ENCODE peak calls at places on chromosome 18, in ten cellular contexts. One of them, this sample, is unnamed.

GRCh38 chr18:50126466-50126865 is 68.5 kb downstream of the MYO5B start:
- DNase-seq in CD8-positive, alpha-beta memory T cell: no peak
- DNase-seq in heart left ventricle: no peak
- DNase-seq in tibial nerve: no peak
- DNase-seq in upper lobe of right lung: no peak
- DNase-seq in fibroblast of lung: no peak
- DNase-seq in transverse colon: no peak
- DNase-seq in kidney: no peak
- DNase-seq in left lung: no peak
- DNase-seq in H9: no peak
- DNase-seq in this sample: no peak

GRCh38 chr18:51383711-51384110 is 186.2 kb upstream of the MEX3C start:
- DNase-seq in CD8-positive, alpha-beta memory T cell: no peak
- DNase-seq in heart left ventricle: no peak
- DNase-seq in tibial nerve: no peak
- DNase-seq in upper lobe of right lung: no peak
- DNase-seq in fibroblast of lung: peak
- DNase-seq in transverse colon: no peak
- DNase-seq in kidney: no peak
- DNase-seq in left lung: no peak
- DNase-seq in H9: no peak
- DNase-seq in this sample: no peak

GRCh38 chr18:69161383-69162028 is 239.2 kb upstream of the DOK6 start:
- DNase-seq in CD8-positive, alpha-beta memory T cell: no peak
- DNase-seq in heart left ventricle: peak
- DNase-seq in tibial nerve: no peak
- DNase-seq in upper lobe of right lung: no peak
- DNase-seq in fibroblast of lung: peak
- DNase-seq in transverse colon: no peak
- DNase-seq in kidney: peak
- DNase-seq in left lung: no peak
- DNase-seq in H9: no peak
- DNase-seq in this sample: no peak

GRCh38 chr18:63951302-63951705 is 2.2 kb downstream of the HMSD start:
- DNase-seq in CD8-positive, alpha-beta memory T cell: no peak
- DNase-seq in heart left ventricle: no peak
- DNase-seq in tibial nerve: no peak
- DNase-seq in upper lobe of right lung: no peak
- DNase-seq in fibroblast of lung: peak
- DNase-seq in transverse colon: no peak
- DNase-seq in kidney: no peak
- DNase-seq in left lung: no peak
- DNase-seq in H9: no peak
- DNase-seq in this sample: no peak

GRCh38 chr18:35117951-35118411 is 76.8 kb downstream of the MAPRE2 start:
- DNase-seq in CD8-positive, alpha-beta memory T cell: no peak
- DNase-seq in heart left ventricle: peak
- DNase-seq in tibial nerve: no peak
- DNase-seq in upper lobe of right lung: no peak
- DNase-seq in fibroblast of lung: peak
- DNase-seq in transverse colon: no peak
- DNase-seq in kidney: no peak
- DNase-seq in left lung: no peak
- DNase-seq in H9: no peak
- DNase-seq in this sample: no peak

GRCh38 chr18:55593888-55594287 is 5.9 kb upstream of the TCF4 start:
- DNase-seq in CD8-positive, alpha-beta memory T cell: no peak
- DNase-seq in heart left ventricle: no peak
- DNase-seq in tibial nerve: no peak
- DNase-seq in upper lobe of right lung: no peak
- DNase-seq in fibroblast of lung: peak
- DNase-seq in transverse colon: no peak
- DNase-seq in kidney: no peak
- DNase-seq in left lung: no peak
- DNase-seq in H9: no peak
- DNase-seq in this sample: no peak

GRCh38 chr18:48545690-48546365 is 7.0 kb downstream of the CTIF start:
- DNase-seq in CD8-positive, alpha-beta memory T cell: no peak
- DNase-seq in heart left ventricle: peak
- DNase-seq in tibial nerve: no peak
- DNase-seq in upper lobe of right lung: peak
- DNase-seq in fibroblast of lung: peak
- DNase-seq in transverse colon: peak
- DNase-seq in kidney: peak
- DNase-seq in left lung: peak
- DNase-seq in H9: peak
- DNase-seq in this sample: peak

GRCh38 chr18:959854-960253 is 55.2 kb downstream of the ADCYAP1 start:
- DNase-seq in CD8-positive, alpha-beta memory T cell: no peak
- DNase-seq in heart left ventricle: no peak
- DNase-seq in tibial nerve: no peak
- DNase-seq in upper lobe of right lung: no peak
- DNase-seq in fibroblast of lung: peak
- DNase-seq in transverse colon: no peak
- DNase-seq in kidney: no peak
- DNase-seq in left lung: no peak
- DNase-seq in H9: no peak
- DNase-seq in this sample: no peak

GRCh38 chr18:26228562-26229260 is 2.5 kb downstream of the TAF4B start:
- DNase-seq in CD8-positive, alpha-beta memory T cell: no peak
- DNase-seq in heart left ventricle: no peak
- DNase-seq in tibial nerve: no peak
- DNase-seq in upper lobe of right lung: no peak
- DNase-seq in fibroblast of lung: no peak
- DNase-seq in transverse colon: no peak
- DNase-seq in kidney: no peak
- DNase-seq in left lung: no peak
- DNase-seq in H9: no peak
- DNase-seq in this sample: no peak

GRCh38 chr18:26225022-26225693 is 1.1 kb upstream of the TAF4B start:
- DNase-seq in CD8-positive, alpha-beta memory T cell: no peak
- DNase-seq in heart left ventricle: no peak
- DNase-seq in tibial nerve: no peak
- DNase-seq in upper lobe of right lung: no peak
- DNase-seq in fibroblast of lung: no peak
- DNase-seq in transverse colon: no peak
- DNase-seq in kidney: no peak
- DNase-seq in left lung: no peak
- DNase-seq in H9: peak
- DNase-seq in this sample: no peak

GRCh38 chr18:26227051-26227672 is 917 bp downstream of the TAF4B start:
- DNase-seq in CD8-positive, alpha-beta memory T cell: no peak
- DNase-seq in heart left ventricle: no peak
- DNase-seq in tibial nerve: no peak
- DNase-seq in upper lobe of right lung: no peak
- DNase-seq in fibroblast of lung: no peak
- DNase-seq in transverse colon: no peak
- DNase-seq in kidney: no peak
- DNase-seq in left lung: no peak
- DNase-seq in H9: peak
- DNase-seq in this sample: peak

GRCh38 chr18:26225915-26226228 is 373 bp upstream of the TAF4B start:
- DNase-seq in CD8-positive, alpha-beta memory T cell: no peak
- DNase-seq in heart left ventricle: no peak
- DNase-seq in tibial nerve: no peak
- DNase-seq in upper lobe of right lung: no peak
- DNase-seq in fibroblast of lung: no peak
- DNase-seq in transverse colon: no peak
- DNase-seq in kidney: no peak
- DNase-seq in left lung: no peak
- DNase-seq in H9: no peak
- DNase-seq in this sample: no peak

GRCh38 chr18:26226229-26227050 is at the start of gene TAF4B:
- DNase-seq in CD8-positive, alpha-beta memory T cell: peak
- DNase-seq in heart left ventricle: peak
- DNase-seq in tibial nerve: peak
- DNase-seq in upper lobe of right lung: peak
- DNase-seq in fibroblast of lung: peak
- DNase-seq in transverse colon: peak
- DNase-seq in kidney: peak
- DNase-seq in left lung: peak
- DNase-seq in H9: peak
- DNase-seq in this sample: peak
- H3K27ac ChIP-seq in CD8-positive, alpha-beta memory T cell: peak
- H3K27ac ChIP-seq in heart left ventricle: no peak
- H3K27ac ChIP-seq in tibial nerve: peak
- H3K27ac ChIP-seq in upper lobe of right lung: peak
- H3K27ac ChIP-seq in fibroblast of lung: peak
- H3K27ac ChIP-seq in transverse colon: peak
- H3K27ac ChIP-seq in kidney: no peak
- H3K27ac ChIP-seq in left lung: peak
- H3K27ac ChIP-seq in H9: no peak
- H3K27ac ChIP-seq in this sample: peak

GRCh38 chr18:22253156-22253555 is 83.8 kb downstream of the GATA6 start:
- DNase-seq in CD8-positive, alpha-beta memory T cell: no peak
- DNase-seq in heart left ventricle: no peak
- DNase-seq in tibial nerve: no peak
- DNase-seq in upper lobe of right lung: no peak
- DNase-seq in fibroblast of lung: peak
- DNase-seq in transverse colon: no peak
- DNase-seq in kidney: no peak
- DNase-seq in left lung: no peak
- DNase-seq in H9: no peak
- DNase-seq in this sample: no peak

GRCh38 chr18:22253676-22254075 is 84.3 kb downstream of the GATA6 start:
- DNase-seq in CD8-positive, alpha-beta memory T cell: no peak
- DNase-seq in heart left ventricle: peak
- DNase-seq in tibial nerve: no peak
- DNase-seq in upper lobe of right lung: no peak
- DNase-seq in fibroblast of lung: no peak
- DNase-seq in transverse colon: no peak
- DNase-seq in kidney: peak
- DNase-seq in left lung: no peak
- DNase-seq in H9: no peak
- DNase-seq in this sample: no peak

GRCh38 chr18:22257022-22257543 is 87.7 kb downstream of the GATA6 start:
- DNase-seq in CD8-positive, alpha-beta memory T cell: no peak
- DNase-seq in heart left ventricle: no peak
- DNase-seq in tibial nerve: no peak
- DNase-seq in upper lobe of right lung: no peak
- DNase-seq in fibroblast of lung: no peak
- DNase-seq in transverse colon: no peak
- DNase-seq in kidney: no peak
- DNase-seq in left lung: no peak
- DNase-seq in H9: no peak
- DNase-seq in this sample: no peak

GRCh38 chr18:22250591-22250996 is 81.2 kb downstream of the GATA6 start:
- DNase-seq in CD8-positive, alpha-beta memory T cell: no peak
- DNase-seq in heart left ventricle: no peak
- DNase-seq in tibial nerve: no peak
- DNase-seq in upper lobe of right lung: no peak
- DNase-seq in fibroblast of lung: peak
- DNase-seq in transverse colon: peak
- DNase-seq in kidney: peak
- DNase-seq in left lung: no peak
- DNase-seq in H9: no peak
- DNase-seq in this sample: no peak

DNA sequence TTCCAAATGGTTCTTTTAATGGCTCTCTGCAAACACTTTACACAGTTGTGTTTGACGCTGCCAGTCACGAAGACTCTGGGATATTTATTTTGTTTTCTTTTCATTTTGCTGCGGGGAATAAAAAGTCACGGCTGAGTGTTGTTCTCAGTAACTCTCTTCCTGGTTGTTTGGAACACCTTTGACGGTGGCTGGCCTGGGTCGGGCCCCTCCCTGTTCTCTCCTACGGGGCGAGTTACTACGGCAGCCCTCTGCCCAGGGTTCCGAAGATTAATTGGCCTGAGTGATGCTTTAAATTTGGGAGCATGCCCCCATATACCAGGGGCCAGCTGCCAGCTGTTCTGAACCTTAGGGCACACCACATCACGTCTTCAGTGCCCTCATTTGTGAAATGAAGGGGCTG is 84.7 kb downstream of the GATA6 start:
- DNase-seq in CD8-positive, alpha-beta memory T cell: no peak
- DNase-seq in heart left ventricle: no peak
- DNase-seq in tibial nerve: no peak
- DNase-seq in upper lobe of right lung: no peak
- DNase-seq in fibroblast of lung: no peak
- DNase-seq in transverse colon: peak
- DNase-seq in kidney: no peak
- DNase-seq in left lung: no peak
- DNase-seq in H9: no peak
- DNase-seq in this sample: no peak
- H3K27ac ChIP-seq in CD8-positive, alpha-beta memory T cell: no peak
- H3K27ac ChIP-seq in heart left ventricle: no peak
- H3K27ac ChIP-seq in tibial nerve: no peak
- H3K27ac ChIP-seq in upper lobe of right lung: no peak
- H3K27ac ChIP-seq in fibroblast of lung: no peak
- H3K27ac ChIP-seq in transverse colon: peak
- H3K27ac ChIP-seq in kidney: no peak
- H3K27ac ChIP-seq in left lung: no peak
- H3K27ac ChIP-seq in H9: no peak
- H3K27ac ChIP-seq in this sample: no peak

GRCh38 chr18:42931501-42931900 is 184.0 kb downstream of the RIT2 start:
- DNase-seq in CD8-positive, alpha-beta memory T cell: no peak
- DNase-seq in heart left ventricle: peak
- DNase-seq in tibial nerve: no peak
- DNase-seq in upper lobe of right lung: no peak
- DNase-seq in fibroblast of lung: peak
- DNase-seq in transverse colon: no peak
- DNase-seq in kidney: no peak
- DNase-seq in left lung: no peak
- DNase-seq in H9: no peak
- DNase-seq in this sample: peak
- H3K27ac ChIP-seq in CD8-positive, alpha-beta memory T cell: no peak
- H3K27ac ChIP-seq in heart left ventricle: peak
- H3K27ac ChIP-seq in tibial nerve: no peak
- H3K27ac ChIP-seq in upper lobe of right lung: no peak
- H3K27ac ChIP-seq in fibroblast of lung: no peak
- H3K27ac ChIP-seq in transverse colon: no peak
- H3K27ac ChIP-seq in kidney: no peak
- H3K27ac ChIP-seq in left lung: peak
- H3K27ac ChIP-seq in H9: no peak
- H3K27ac ChIP-seq in this sample: peak

GRCh38 chr18:79926306-79926705 is 25.1 kb downstream of the SLC66A2 start:
- DNase-seq in CD8-positive, alpha-beta memory T cell: no peak
- DNase-seq in heart left ventricle: no peak
- DNase-seq in tibial nerve: no peak
- DNase-seq in upper lobe of right lung: no peak
- DNase-seq in fibroblast of lung: no peak
- DNase-seq in transverse colon: no peak
- DNase-seq in kidney: peak
- DNase-seq in left lung: peak
- DNase-seq in H9: no peak
- DNase-seq in this sample: no peak

GRCh38 chr18:79930020-79930642 is 21.3 kb downstream of the SLC66A2 start:
- DNase-seq in CD8-positive, alpha-beta memory T cell: no peak
- DNase-seq in heart left ventricle: no peak
- DNase-seq in tibial nerve: no peak
- DNase-seq in upper lobe of right lung: no peak
- DNase-seq in fibroblast of lung: no peak
- DNase-seq in transverse colon: no peak
- DNase-seq in kidney: no peak
- DNase-seq in left lung: no peak
- DNase-seq in H9: no peak
- DNase-seq in this sample: no peak

GRCh38 chr18:79928563-79928960 is 22.9 kb downstream of the SLC66A2 start:
- DNase-seq in CD8-positive, alpha-beta memory T cell: no peak
- DNase-seq in heart left ventricle: no peak
- DNase-seq in tibial nerve: no peak
- DNase-seq in upper lobe of right lung: peak
- DNase-seq in fibroblast of lung: no peak
- DNase-seq in transverse colon: peak
- DNase-seq in kidney: peak
- DNase-seq in left lung: peak
- DNase-seq in H9: no peak
- DNase-seq in this sample: no peak

GRCh38 chr18:79926715-79927596 is 24.5 kb downstream of the SLC66A2 start:
- DNase-seq in CD8-positive, alpha-beta memory T cell: no peak
- DNase-seq in heart left ventricle: no peak
- DNase-seq in tibial nerve: no peak
- DNase-seq in upper lobe of right lung: peak
- DNase-seq in fibroblast of lung: no peak
- DNase-seq in transverse colon: peak
- DNase-seq in kidney: peak
- DNase-seq in left lung: peak
- DNase-seq in H9: peak
- DNase-seq in this sample: no peak

DNA sequence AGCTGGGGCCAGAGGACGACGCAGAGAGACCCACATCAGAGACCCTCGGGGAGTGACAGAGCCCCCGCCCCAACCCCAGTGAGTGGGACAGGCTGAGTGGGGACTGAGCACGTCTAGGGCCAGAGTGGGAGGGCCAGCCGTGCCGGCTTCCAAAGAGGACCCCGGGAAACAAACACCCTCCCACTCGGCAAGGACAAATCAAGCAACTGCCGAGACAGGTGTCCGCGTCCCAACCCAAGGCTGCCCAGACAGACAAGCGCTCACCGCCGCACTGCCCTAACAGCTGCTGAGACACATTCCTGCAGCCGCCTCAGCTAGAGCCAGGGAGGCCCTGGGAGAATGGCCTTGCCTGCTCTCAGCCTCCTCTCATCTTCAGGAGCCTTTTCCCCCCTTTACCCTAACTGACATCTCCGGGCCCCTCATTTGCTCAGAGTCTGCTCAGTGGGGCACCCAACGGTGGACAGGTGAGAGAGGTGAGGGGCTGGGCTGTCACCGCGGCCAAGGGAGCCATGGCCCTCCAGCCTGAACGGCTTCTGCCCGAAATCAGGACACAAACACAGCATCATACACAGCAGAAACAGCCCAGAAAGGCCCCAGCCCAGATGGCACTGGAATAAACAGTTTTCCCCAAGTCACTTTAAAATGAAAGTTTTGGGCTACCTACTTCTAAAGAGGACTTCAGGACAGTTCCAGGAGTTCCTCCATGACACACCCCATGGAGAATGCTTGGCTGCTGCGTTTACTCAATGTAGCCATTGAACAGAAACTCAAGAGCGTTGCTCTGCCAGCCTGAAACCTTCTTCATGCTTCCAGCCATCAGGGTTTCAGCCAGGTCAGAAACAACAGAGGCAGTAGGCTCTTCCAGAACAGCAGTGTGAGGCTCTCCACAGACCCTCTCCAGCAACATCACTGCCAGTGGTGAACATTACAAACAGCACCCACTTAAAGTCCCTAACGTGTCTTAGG is 23.6 kb downstream of the SLC66A2 start:
- DNase-seq in CD8-positive, alpha-beta memory T cell: no peak
- DNase-seq in heart left ventricle: no peak
- DNase-seq in tibial nerve: no peak
- DNase-seq in upper lobe of right lung: peak
- DNase-seq in fibroblast of lung: no peak
- DNase-seq in transverse colon: peak
- DNase-seq in kidney: peak
- DNase-seq in left lung: peak
- DNase-seq in H9: peak
- DNase-seq in this sample: no peak
- H3K27ac ChIP-seq in CD8-positive, alpha-beta memory T cell: no peak
- H3K27ac ChIP-seq in heart left ventricle: no peak
- H3K27ac ChIP-seq in tibial nerve: no peak
- H3K27ac ChIP-seq in upper lobe of right lung: no peak
- H3K27ac ChIP-seq in fibroblast of lung: no peak
- H3K27ac ChIP-seq in transverse colon: no peak
- H3K27ac ChIP-seq in kidney: peak
- H3K27ac ChIP-seq in left lung: no peak
- H3K27ac ChIP-seq in H9: no peak
- H3K27ac ChIP-seq in this sample: no peak

This sample was measured in heart right ventricle.